ENCODE peak calls at places on chromosomes 13 and 19, in six cellular contexts. One of them, this sample, is unnamed.

GRCh38 chr13:47901451-47901850 is 99.6 kb downstream of the SUCLA2 start:
- DNase-seq in B cell: no peak
- DNase-seq in GM06990: no peak
- DNase-seq in IMR-90: peak
- DNase-seq in HFFc6: no peak
- DNase-seq in tibial nerve: no peak
- DNase-seq in this sample: no peak

GRCh38 chr19:49878744-49879070 is 1.2 kb downstream of the TBC1D17 start:
- DNase-seq in B cell: no peak
- DNase-seq in GM06990: no peak
- DNase-seq in IMR-90: no peak
- DNase-seq in HFFc6: no peak
- DNase-seq in tibial nerve: no peak
- DNase-seq in this sample: no peak

GRCh38 chr13:33509642-33510229 is 224.2 kb upstream of the STARD13 start:
- DNase-seq in B cell: no peak
- DNase-seq in GM06990: no peak
- DNase-seq in IMR-90: no peak
- DNase-seq in HFFc6: peak
- DNase-seq in tibial nerve: peak
- DNase-seq in this sample: no peak

GRCh38 chr13:25462301-25463125 is 90.7 kb downstream of the ATP8A2 start:
- DNase-seq in B cell: no peak
- DNase-seq in GM06990: no peak
- DNase-seq in IMR-90: no peak
- DNase-seq in HFFc6: no peak
- DNase-seq in tibial nerve: no peak
- DNase-seq in this sample: no peak

GRCh38 chr13:39692650-39693438 is 37.4 kb downstream of the COG6 start:
- DNase-seq in B cell: no peak
- DNase-seq in GM06990: no peak
- DNase-seq in IMR-90: peak
- DNase-seq in HFFc6: no peak
- DNase-seq in tibial nerve: no peak
- DNase-seq in this sample: no peak

GRCh38 chr13:48571121-48571901 is 38.4 kb upstream of the RCBTB2 start:
- DNase-seq in B cell: no peak
- DNase-seq in GM06990: no peak
- DNase-seq in IMR-90: peak
- DNase-seq in HFFc6: peak
- DNase-seq in tibial nerve: peak
- DNase-seq in this sample: no peak

GRCh38 chr13:100533588-100534041 is 55.0 kb downstream of the GGACT start:
- DNase-seq in B cell: no peak
- DNase-seq in GM06990: no peak
- DNase-seq in IMR-90: no peak
- DNase-seq in HFFc6: no peak
- DNase-seq in tibial nerve: no peak
- DNase-seq in this sample: no peak

GRCh38 chr19:9165256-9165655 is 13.5 kb upstream of the OR7D2 start:
- DNase-seq in B cell: no peak
- DNase-seq in GM06990: no peak
- DNase-seq in IMR-90: peak
- DNase-seq in HFFc6: no peak
- DNase-seq in tibial nerve: no peak
- DNase-seq in this sample: no peak

GRCh38 chr19:58361900-58362271 is 665 bp downstream of the ZNF497 start:
- DNase-seq in B cell: peak
- DNase-seq in GM06990: peak
- DNase-seq in IMR-90: peak
- DNase-seq in HFFc6: no peak
- DNase-seq in tibial nerve: no peak
- DNase-seq in this sample: peak

GRCh38 chr13:33213797-33214196 is 71.8 kb downstream of the STARD13 start:
- DNase-seq in B cell: no peak
- DNase-seq in GM06990: no peak
- DNase-seq in IMR-90: peak
- DNase-seq in HFFc6: no peak
- DNase-seq in tibial nerve: no peak
- DNase-seq in this sample: no peak

GRCh38 chr19:18603255-18603957 is 3.2 kb downstream of the CRLF1 start:
- DNase-seq in B cell: no peak
- DNase-seq in GM06990: no peak
- DNase-seq in IMR-90: no peak
- DNase-seq in HFFc6: no peak
- DNase-seq in tibial nerve: no peak
- DNase-seq in this sample: peak

GRCh38 chr13:38753878-38754277 is 67.0 kb downstream of the FREM2 start:
- DNase-seq in B cell: no peak
- DNase-seq in GM06990: no peak
- DNase-seq in IMR-90: no peak
- DNase-seq in HFFc6: no peak
- DNase-seq in tibial nerve: no peak
- DNase-seq in this sample: no peak

GRCh38 chr13:73179906-73180305 is 121.1 kb downstream of the KLF5 start:
- DNase-seq in B cell: no peak
- DNase-seq in GM06990: no peak
- DNase-seq in IMR-90: peak
- DNase-seq in HFFc6: peak
- DNase-seq in tibial nerve: no peak
- DNase-seq in this sample: no peak

GRCh38 chr13:111511219-111511732 is 190.8 kb downstream of the TEX29 start:
- DNase-seq in B cell: no peak
- DNase-seq in GM06990: no peak
- DNase-seq in IMR-90: no peak
- DNase-seq in HFFc6: no peak
- DNase-seq in tibial nerve: no peak
- DNase-seq in this sample: no peak

DNA sequence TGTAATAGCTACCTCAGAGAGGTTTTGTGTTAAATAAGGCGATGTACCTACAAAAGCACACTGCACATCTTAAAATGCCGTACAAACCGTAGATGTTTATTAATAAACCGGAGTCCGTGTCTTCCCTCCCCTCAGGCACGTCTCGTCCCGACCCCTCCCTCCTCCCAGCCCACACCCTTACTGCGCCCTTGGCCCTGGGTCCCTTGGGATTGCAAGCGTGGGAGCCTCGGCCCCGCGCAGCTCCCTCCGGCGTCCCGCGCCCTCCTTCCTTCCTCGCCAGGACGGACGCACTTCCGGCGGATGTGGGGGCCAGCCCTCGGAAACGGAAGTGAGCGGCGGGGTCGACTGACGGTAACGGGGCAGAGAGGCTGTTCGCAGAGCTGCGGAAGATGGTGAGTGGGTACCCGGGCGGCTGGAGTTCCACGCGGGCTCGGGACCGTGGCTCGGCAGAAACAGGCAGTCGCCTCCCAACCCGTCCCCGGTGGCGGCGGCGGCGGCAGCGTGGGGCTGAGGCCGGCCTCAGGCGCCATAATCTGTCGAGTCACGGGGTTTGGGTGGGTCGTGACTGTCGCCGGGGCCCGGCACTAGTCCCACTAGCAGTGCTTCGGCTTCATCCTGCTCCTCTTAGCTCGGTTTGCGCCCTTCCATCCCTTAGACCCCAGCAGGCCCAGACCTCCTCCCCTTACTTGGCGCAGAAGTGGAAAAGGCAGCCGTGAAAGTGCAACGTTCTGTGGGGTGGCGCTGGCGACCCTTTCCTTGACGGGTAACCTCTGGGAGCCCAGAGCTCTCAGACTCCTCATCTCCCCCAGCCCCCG is at the start of gene POMP:
- DNase-seq in B cell: peak
- DNase-seq in GM06990: peak
- DNase-seq in IMR-90: peak
- DNase-seq in HFFc6: peak
- DNase-seq in tibial nerve: peak
- DNase-seq in this sample: peak
- TF ChIP-seq CTCF in B cell: no peak
- TF ChIP-seq CTCF in GM06990: no peak
- TF ChIP-seq CTCF in IMR-90: no peak
- TF ChIP-seq CTCF in HFFc6: no peak
- TF ChIP-seq CTCF in tibial nerve: peak
- TF ChIP-seq CTCF in this sample: peak

DNA sequence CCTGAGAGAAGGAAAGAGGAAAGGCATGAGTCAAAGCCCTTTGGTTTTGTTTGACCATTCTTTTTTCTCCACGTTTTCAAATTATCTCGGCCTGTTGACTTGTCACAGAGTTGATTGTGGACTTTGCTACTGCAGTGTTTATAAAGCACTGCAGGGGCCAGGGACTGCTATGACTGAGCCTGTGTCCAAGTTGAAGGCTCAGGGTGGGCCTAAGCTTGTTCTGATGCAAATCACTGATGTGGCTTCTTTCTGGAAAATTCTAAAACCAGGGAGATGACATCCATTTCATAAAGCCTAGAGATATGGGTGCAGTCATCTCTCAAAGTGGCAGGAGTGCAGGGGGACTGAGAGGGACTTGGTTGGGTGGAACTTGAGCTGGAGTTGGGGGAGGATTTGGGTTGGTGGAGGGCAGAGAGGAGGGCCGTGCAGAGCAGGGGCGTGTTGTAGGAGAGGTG is 1.2 kb upstream of the CXCL17 start:
- DNase-seq in B cell: no peak
- DNase-seq in GM06990: no peak
- DNase-seq in IMR-90: no peak
- DNase-seq in HFFc6: no peak
- DNase-seq in tibial nerve: no peak
- DNase-seq in this sample: no peak
- TF ChIP-seq CTCF in B cell: no peak
- TF ChIP-seq CTCF in GM06990: no peak
- TF ChIP-seq CTCF in IMR-90: no peak
- TF ChIP-seq CTCF in HFFc6: no peak
- TF ChIP-seq CTCF in tibial nerve: no peak
- TF ChIP-seq CTCF in this sample: no peak

GRCh38 chr19:40601061-40601973 is at the start of gene LTBP4:
- DNase-seq in B cell: no peak
- DNase-seq in GM06990: no peak
- DNase-seq in IMR-90: no peak
- DNase-seq in HFFc6: no peak
- DNase-seq in tibial nerve: no peak
- DNase-seq in this sample: no peak
- TF ChIP-seq CTCF in B cell: no peak
- TF ChIP-seq CTCF in GM06990: peak
- TF ChIP-seq CTCF in IMR-90: peak
- TF ChIP-seq CTCF in HFFc6: no peak
- TF ChIP-seq CTCF in tibial nerve: no peak
- TF ChIP-seq CTCF in this sample: peak

GRCh38 chr13:61761690-61762089 is 346.0 kb upstream of the PCDH20 start:
- DNase-seq in B cell: no peak
- DNase-seq in GM06990: no peak
- DNase-seq in IMR-90: no peak
- DNase-seq in HFFc6: no peak
- DNase-seq in tibial nerve: no peak
- DNase-seq in this sample: no peak

GRCh38 chr13:61765940-61766666 is 350.5 kb upstream of the PCDH20 start:
- DNase-seq in B cell: no peak
- DNase-seq in GM06990: no peak
- DNase-seq in IMR-90: no peak
- DNase-seq in HFFc6: no peak
- DNase-seq in tibial nerve: no peak
- DNase-seq in this sample: no peak

GRCh38 chr13:61766667-61767058 is 351.0 kb upstream of the PCDH20 start:
- DNase-seq in B cell: no peak
- DNase-seq in GM06990: no peak
- DNase-seq in IMR-90: no peak
- DNase-seq in HFFc6: no peak
- DNase-seq in tibial nerve: no peak
- DNase-seq in this sample: no peak

GRCh38 chr13:61768175-61768574 is 352.5 kb upstream of the PCDH20 start:
- DNase-seq in B cell: no peak
- DNase-seq in GM06990: no peak
- DNase-seq in IMR-90: no peak
- DNase-seq in HFFc6: no peak
- DNase-seq in tibial nerve: no peak
- DNase-seq in this sample: no peak

DNA sequence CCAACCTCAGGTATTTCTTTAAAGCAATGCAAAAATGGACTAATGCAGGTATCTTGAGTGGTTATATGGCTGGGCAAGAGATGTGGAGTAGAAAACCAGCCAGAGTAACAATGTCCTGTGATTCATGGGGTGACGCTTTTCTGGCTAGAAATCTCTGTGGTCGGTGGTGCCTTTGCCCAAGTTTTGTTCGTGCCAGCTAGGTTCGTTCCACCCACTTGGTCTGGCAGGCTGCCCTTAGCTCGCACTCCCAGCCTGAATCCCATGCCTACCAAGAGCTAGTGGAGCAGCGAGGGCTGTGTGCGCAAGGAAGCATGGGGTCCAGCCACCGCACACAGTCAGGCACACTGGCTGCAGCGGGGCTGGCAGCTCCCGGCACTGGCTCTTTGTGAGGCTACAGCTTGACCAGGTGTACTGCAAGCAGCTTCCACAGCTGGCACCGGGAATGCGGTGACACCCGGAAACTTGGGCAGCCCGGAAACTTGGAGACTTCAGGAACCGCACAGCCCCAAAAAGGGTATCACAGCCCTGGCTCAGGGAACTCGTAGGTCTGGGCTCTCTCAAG is 349.6 kb upstream of the PCDH20 start:
- DNase-seq in B cell: no peak
- DNase-seq in GM06990: no peak
- DNase-seq in IMR-90: no peak
- DNase-seq in HFFc6: no peak
- DNase-seq in tibial nerve: no peak
- DNase-seq in this sample: no peak
- TF ChIP-seq CTCF in B cell: no peak
- TF ChIP-seq CTCF in GM06990: no peak
- TF ChIP-seq CTCF in IMR-90: no peak
- TF ChIP-seq CTCF in HFFc6: no peak
- TF ChIP-seq CTCF in tibial nerve: no peak
- TF ChIP-seq CTCF in this sample: no peak

GRCh38 chr13:42329239-42329638 is 57.3 kb downstream of the AKAP11 start:
- DNase-seq in B cell: no peak
- DNase-seq in GM06990: no peak
- DNase-seq in IMR-90: no peak
- DNase-seq in HFFc6: no peak
- DNase-seq in tibial nerve: no peak
- DNase-seq in this sample: no peak

GRCh38 chr13:42328672-42329071 is 56.7 kb downstream of the AKAP11 start:
- DNase-seq in B cell: no peak
- DNase-seq in GM06990: peak
- DNase-seq in IMR-90: no peak
- DNase-seq in HFFc6: no peak
- DNase-seq in tibial nerve: no peak
- DNase-seq in this sample: no peak

GRCh38 chr13:42330991-42331390 is 59.0 kb downstream of the AKAP11 start:
- DNase-seq in B cell: no peak
- DNase-seq in GM06990: no peak
- DNase-seq in IMR-90: peak
- DNase-seq in HFFc6: no peak
- DNase-seq in tibial nerve: no peak
- DNase-seq in this sample: no peak

GRCh38 chr13:42322806-42323205 is 50.9 kb downstream of the AKAP11 start:
- DNase-seq in B cell: no peak
- DNase-seq in GM06990: no peak
- DNase-seq in IMR-90: no peak
- DNase-seq in HFFc6: no peak
- DNase-seq in tibial nerve: no peak
- DNase-seq in this sample: no peak

DNA sequence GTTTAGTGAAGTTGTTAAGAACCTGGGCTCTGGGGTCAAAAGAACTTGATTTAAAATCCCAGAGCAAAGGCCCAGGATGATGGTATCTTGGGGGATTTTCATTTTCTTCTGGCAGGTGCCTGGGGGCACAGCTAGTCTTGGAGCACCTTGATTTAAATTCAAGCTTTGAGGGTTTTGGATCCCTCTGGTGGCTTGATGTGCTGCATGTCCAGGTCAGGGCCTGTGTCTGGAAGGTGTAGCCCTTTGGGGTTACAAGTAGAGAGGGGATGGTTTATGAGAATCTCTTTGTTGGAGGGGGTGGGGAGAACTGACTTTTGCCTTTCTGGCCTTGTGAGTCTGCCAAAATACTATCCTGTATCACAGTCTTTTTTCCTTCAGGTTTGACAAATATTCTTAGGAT is 55.8 kb downstream of the AKAP11 start:
- DNase-seq in B cell: no peak
- DNase-seq in GM06990: no peak
- DNase-seq in IMR-90: no peak
- DNase-seq in HFFc6: no peak
- DNase-seq in tibial nerve: no peak
- DNase-seq in this sample: no peak
- TF ChIP-seq CTCF in B cell: no peak
- TF ChIP-seq CTCF in GM06990: peak
- TF ChIP-seq CTCF in IMR-90: no peak
- TF ChIP-seq CTCF in HFFc6: no peak
- TF ChIP-seq CTCF in tibial nerve: no peak
- TF ChIP-seq CTCF in this sample: no peak